ENCODE peak calls at places on chromosome 14, in seven cellular contexts. One of them, this sample, is unnamed.

GRCh38 chr14:99758915-99759545 is 34.2 kb upstream of the EML1 start:
- DNase-seq in K562: no peak
- DNase-seq in GM12878: no peak
- DNase-seq in transverse colon: no peak
- DNase-seq in stomach: no peak
- DNase-seq in A549: no peak
- DNase-seq in ovary: no peak
- DNase-seq in this sample: no peak

GRCh38 chr14:96660667-96661066 is 136.5 kb upstream of the VRK1 start:
- DNase-seq in K562: no peak
- DNase-seq in ovary: no peak
- DNase-seq in transverse colon: no peak
- DNase-seq in GM12878: no peak
- DNase-seq in stomach: no peak
- DNase-seq in A549: no peak
- DNase-seq in this sample: no peak

GRCh38 chr14:95419569-95419968 is 96.9 kb downstream of the SYNE3 start:
- DNase-seq in GM12878: no peak
- DNase-seq in K562: no peak
- DNase-seq in A549: no peak
- DNase-seq in stomach: no peak
- DNase-seq in ovary: no peak
- DNase-seq in transverse colon: no peak
- DNase-seq in this sample: no peak

GRCh38 chr14:97776890-97777564 is 979.8 kb downstream of the VRK1 start:
- DNase-seq in stomach: no peak
- DNase-seq in transverse colon: no peak
- DNase-seq in A549: no peak
- DNase-seq in GM12878: no peak
- DNase-seq in K562: no peak
- DNase-seq in ovary: no peak
- DNase-seq in this sample: no peak

GRCh38 chr14:22520235-22520634 is 68.8 kb downstream of the DAD1 start:
- DNase-seq in A549: no peak
- DNase-seq in GM12878: no peak
- DNase-seq in transverse colon: no peak
- DNase-seq in ovary: no peak
- DNase-seq in stomach: no peak
- DNase-seq in K562: peak
- DNase-seq in this sample: no peak

GRCh38 chr14:99772371-99773283 is 20.6 kb upstream of the EML1 start:
- DNase-seq in ovary: no peak
- DNase-seq in stomach: no peak
- DNase-seq in A549: no peak
- DNase-seq in K562: no peak
- DNase-seq in GM12878: no peak
- DNase-seq in transverse colon: no peak
- DNase-seq in this sample: no peak

GRCh38 chr14:56378474-56378873 is 201.1 kb upstream of the TMEM260 start:
- DNase-seq in stomach: no peak
- DNase-seq in ovary: no peak
- DNase-seq in A549: no peak
- DNase-seq in GM12878: no peak
- DNase-seq in transverse colon: no peak
- DNase-seq in K562: no peak
- DNase-seq in this sample: no peak

GRCh38 chr14:93056840-93057585 is 58.7 kb downstream of the ITPK1 start:
- DNase-seq in stomach: no peak
- DNase-seq in A549: no peak
- DNase-seq in GM12878: no peak
- DNase-seq in transverse colon: no peak
- DNase-seq in K562: no peak
- DNase-seq in ovary: no peak
- DNase-seq in this sample: no peak

GRCh38 chr14:21874167-21874566 is 200.5 kb upstream of the OR4E1 start:
- DNase-seq in GM12878: no peak
- DNase-seq in transverse colon: no peak
- DNase-seq in K562: no peak
- DNase-seq in stomach: no peak
- DNase-seq in ovary: no peak
- DNase-seq in A549: no peak
- DNase-seq in this sample: no peak

GRCh38 chr14:53032161-53032803 is 81.4 kb upstream of the FERMT2 start:
- DNase-seq in ovary: no peak
- DNase-seq in stomach: no peak
- DNase-seq in GM12878: no peak
- DNase-seq in transverse colon: no peak
- DNase-seq in K562: no peak
- DNase-seq in A549: no peak
- DNase-seq in this sample: peak

GRCh38 chr14:90381011-90381790 is 15.6 kb upstream of the CALM1 start:
- DNase-seq in ovary: no peak
- DNase-seq in transverse colon: peak
- DNase-seq in GM12878: no peak
- DNase-seq in A549: no peak
- DNase-seq in stomach: peak
- DNase-seq in K562: no peak
- DNase-seq in this sample: no peak

GRCh38 chr14:100775351-100775830 is 48.7 kb downstream of the DLK1 start:
- DNase-seq in ovary: no peak
- DNase-seq in A549: no peak
- DNase-seq in transverse colon: no peak
- DNase-seq in stomach: no peak
- DNase-seq in GM12878: no peak
- DNase-seq in K562: no peak
- DNase-seq in this sample: no peak

GRCh38 chr14:53929871-53930685 is 26.5 kb downstream of the BMP4 start:
- DNase-seq in transverse colon: peak
- DNase-seq in stomach: no peak
- DNase-seq in A549: peak
- DNase-seq in ovary: peak
- DNase-seq in GM12878: no peak
- DNase-seq in K562: peak
- DNase-seq in this sample: no peak

GRCh38 chr14:52355016-52355430 is 40.9 kb downstream of the PTGER2 start:
- DNase-seq in stomach: no peak
- DNase-seq in GM12878: no peak
- DNase-seq in K562: no peak
- DNase-seq in A549: no peak
- DNase-seq in transverse colon: no peak
- DNase-seq in ovary: no peak
- DNase-seq in this sample: no peak

GRCh38 chr14:30874999-30875787 is 834 bp downstream of the COCH start:
- DNase-seq in GM12878: no peak
- DNase-seq in A549: no peak
- DNase-seq in transverse colon: peak
- DNase-seq in stomach: no peak
- DNase-seq in ovary: no peak
- DNase-seq in K562: peak
- DNase-seq in this sample: no peak

GRCh38 chr14:98792171-98792570 is 479.8 kb downstream of the BCL11B start:
- DNase-seq in ovary: no peak
- DNase-seq in GM12878: no peak
- DNase-seq in A549: no peak
- DNase-seq in K562: no peak
- DNase-seq in transverse colon: no peak
- DNase-seq in stomach: no peak
- DNase-seq in this sample: no peak

DNA sequence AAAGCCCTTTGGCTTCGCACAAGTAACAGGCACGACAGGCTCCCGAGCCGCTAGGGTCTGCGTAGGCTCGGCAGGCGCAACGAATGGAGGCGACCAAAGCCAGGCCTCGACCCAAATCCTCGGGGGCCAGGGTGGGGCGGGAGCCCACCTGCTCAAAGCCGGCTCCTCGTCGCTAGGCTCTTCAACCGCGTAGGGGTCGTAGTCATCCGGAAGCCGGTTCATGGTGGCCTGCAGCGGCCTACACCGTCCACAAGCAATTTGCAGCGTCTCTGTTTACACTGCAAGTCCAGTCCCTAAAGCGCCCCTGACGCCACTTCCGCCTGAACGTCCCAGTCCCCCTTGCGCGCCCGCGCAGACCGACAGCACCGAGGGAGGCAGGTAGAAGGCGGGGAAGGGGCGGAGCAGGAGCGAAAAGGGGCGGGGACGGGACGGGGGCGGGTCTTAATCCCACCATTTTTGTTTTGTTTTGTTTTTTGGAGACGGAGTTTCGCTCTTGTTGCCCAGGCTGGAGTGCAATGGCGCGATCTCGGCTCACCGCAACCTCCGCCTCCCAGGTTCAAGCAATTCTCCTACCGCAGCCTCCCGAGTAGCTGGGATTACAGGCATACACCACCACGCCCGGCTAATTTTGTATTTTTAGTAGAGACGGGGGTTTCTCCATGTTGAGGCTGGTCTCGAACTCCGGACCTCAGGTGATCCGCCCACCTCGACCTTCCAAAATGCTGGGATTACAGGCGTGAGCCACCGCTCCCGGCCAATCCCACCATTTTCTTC is at the start of gene EAPP:
- DNase-seq in K562: peak
- DNase-seq in A549: peak
- DNase-seq in ovary: peak
- DNase-seq in GM12878: peak
- DNase-seq in transverse colon: peak
- DNase-seq in stomach: peak
- DNase-seq in this sample: peak
- TF ChIP-seq EP300 in K562: peak
- TF ChIP-seq EP300 in A549: no peak
- TF ChIP-seq EP300 in ovary: peak
- TF ChIP-seq EP300 in GM12878: no peak
- TF ChIP-seq EP300 in transverse colon: no peak
- TF ChIP-seq EP300 in stomach: no peak
- TF ChIP-seq EP300 in this sample: peak

DNA sequence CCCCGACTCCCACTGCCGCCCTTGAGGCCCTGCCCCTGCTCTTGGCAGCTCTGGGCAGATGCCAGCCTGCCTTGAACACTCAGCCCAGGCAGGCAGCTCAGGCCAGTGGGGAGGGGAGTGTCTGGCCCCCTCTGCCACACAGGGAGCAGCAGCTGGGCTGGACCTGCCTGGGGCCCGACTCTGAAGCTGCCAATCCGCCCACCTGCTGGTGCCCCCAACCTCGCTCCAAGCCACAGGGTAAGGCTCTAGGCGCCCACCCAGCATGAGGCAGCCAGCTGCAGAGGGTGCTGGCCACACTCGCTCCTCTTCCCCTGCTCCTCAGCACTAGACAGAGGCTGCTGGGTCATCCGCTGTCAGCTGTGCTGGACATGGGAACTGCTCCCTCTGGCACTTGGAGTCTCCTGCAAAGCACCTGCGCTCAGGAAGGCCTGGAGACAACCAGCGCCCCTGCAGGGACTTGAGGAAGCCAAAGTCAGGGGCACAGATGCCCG is 24.7 kb upstream of the NUDT14 start:
- DNase-seq in transverse colon: no peak
- DNase-seq in ovary: no peak
- DNase-seq in A549: no peak
- DNase-seq in stomach: peak
- DNase-seq in GM12878: no peak
- DNase-seq in K562: no peak
- DNase-seq in this sample: no peak
- H3K27ac ChIP-seq in transverse colon: no peak
- H3K27ac ChIP-seq in ovary: no peak
- H3K27ac ChIP-seq in A549: peak
- H3K27ac ChIP-seq in stomach: peak
- H3K27ac ChIP-seq in GM12878: no peak
- H3K27ac ChIP-seq in K562: no peak
- H3K27ac ChIP-seq in this sample: no peak

DNA sequence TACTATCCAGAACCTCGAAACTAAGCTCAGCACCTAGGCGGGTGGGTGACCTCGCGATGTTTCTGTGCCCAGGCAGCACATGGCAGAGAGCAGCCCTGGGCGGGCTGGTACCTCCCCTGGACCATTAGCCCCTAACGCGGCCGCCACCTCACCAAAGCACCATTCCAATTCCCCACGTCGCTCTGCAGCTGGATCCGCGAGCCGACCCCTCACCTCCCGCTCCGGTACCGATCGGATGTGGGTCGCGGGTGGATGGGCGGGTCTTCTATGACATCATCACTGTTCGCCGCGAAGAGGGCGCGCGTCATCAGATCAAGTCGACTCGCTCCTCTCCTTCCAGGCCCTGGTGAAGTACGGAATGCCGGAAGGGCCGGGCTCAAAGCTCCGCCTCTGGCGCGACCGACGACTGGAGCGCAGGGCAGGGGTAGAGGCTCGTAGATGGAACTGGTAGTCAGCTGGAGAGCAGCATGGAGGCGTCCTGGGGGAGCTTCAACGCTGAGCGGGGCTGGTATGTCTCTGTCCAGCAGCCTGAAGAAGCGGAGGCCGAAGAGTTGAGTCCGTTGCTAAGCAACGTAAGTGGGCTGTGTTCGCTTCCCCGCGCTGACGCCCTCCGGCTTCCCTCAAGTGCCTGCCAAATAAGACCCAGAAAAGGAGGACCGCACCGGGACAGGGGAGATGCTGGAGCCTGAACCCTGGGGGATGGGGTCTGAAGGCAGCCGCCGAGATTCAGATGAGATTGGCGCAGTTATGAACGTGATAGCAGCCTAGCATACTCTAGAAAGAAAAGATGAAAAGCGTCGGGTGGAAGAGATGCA is at the start of the genes SLC38A6 and TRMT5:
- DNase-seq in GM12878: peak
- DNase-seq in stomach: peak
- DNase-seq in ovary: peak
- DNase-seq in transverse colon: peak
- DNase-seq in K562: peak
- DNase-seq in A549: peak
- DNase-seq in this sample: peak
- TF ChIP-seq EP300 in GM12878: peak
- TF ChIP-seq EP300 in stomach: no peak
- TF ChIP-seq EP300 in ovary: no peak
- TF ChIP-seq EP300 in transverse colon: no peak
- TF ChIP-seq EP300 in K562: peak
- TF ChIP-seq EP300 in A549: no peak
- TF ChIP-seq EP300 in this sample: peak

DNA sequence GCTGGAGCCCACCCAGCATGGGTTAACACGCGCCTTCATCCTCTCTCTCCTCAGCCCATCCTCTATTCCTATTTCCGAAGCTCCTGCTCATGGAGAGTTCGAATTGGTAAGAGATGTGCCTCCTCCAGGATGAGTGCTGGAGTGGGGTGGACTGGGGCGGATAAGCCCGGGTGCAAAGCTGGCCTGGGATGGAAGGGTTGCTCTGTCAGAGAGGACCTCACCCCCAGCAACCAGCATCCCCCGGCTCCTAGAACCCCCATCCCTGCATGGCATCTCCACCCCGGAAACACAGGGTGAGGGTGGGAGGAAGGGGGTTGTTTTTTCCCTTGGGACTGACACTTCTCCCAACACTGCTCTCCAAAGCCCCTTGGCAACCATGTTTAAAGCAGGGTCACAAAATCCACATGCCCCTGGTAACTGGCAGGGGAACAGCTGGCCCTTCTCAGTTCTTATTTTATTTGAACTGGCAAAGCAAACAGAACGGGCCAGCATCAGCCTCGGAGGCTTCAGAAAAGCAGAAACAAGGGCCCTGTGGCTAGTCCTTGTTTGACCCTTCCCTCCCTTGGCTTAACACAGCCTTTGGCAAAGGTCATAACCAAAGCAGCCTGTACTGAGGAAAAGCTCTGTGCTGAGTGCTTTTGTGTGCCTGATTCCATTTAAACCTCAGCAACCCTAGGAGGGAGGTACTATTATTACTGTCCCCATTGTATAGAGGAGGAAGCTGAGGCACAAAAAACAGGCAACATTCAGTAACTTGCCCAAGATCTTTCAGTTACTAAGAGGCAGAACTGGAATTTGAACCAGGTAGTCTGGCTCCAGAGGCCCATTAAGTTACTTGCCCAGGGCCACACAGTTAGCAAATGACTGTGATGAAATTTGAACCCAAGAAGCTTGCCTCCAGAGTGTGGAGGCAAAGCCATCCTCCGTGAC is 4.2 kb downstream of the GSTZ1 start:
- DNase-seq in stomach: no peak
- DNase-seq in K562: no peak
- DNase-seq in ovary: no peak
- DNase-seq in transverse colon: no peak
- DNase-seq in GM12878: no peak
- DNase-seq in A549: no peak
- DNase-seq in this sample: no peak
- H3K27ac ChIP-seq in stomach: no peak
- H3K27ac ChIP-seq in K562: no peak
- H3K27ac ChIP-seq in ovary: no peak
- H3K27ac ChIP-seq in transverse colon: no peak
- H3K27ac ChIP-seq in GM12878: no peak
- H3K27ac ChIP-seq in A549: no peak
- H3K27ac ChIP-seq in this sample: no peak